ENCODE peak calls at places on chromosomes 13 and 19, in five cellular contexts. J is PC-9, A is HCT116, X is OCI-LY7, E is GM23248. U is an unnamed sample.

GRCh38 chr19:12733907-12734214 is 623 bp downstream of the TRIR start:
- DNase-seq in J (no peak), A (no peak), X (no peak), E (no peak), U (no peak)

GRCh38 chr13:93268327-93269028 is 41.9 kb downstream of the GPC6 start:
- DNase-seq in J (no peak), A (no peak), X (no peak), E (no peak), U (peak; percentile 64)

GRCh38 chr13:111005364-111005763 is 90.5 kb upstream of the ANKRD10 start:
- DNase-seq in J (peak; percentile 21), A (peak; percentile 59), X (no peak), E (peak; percentile 85), U (no peak)

GRCh38 chr13:112648966-112649690 is 40.7 kb upstream of the ATP11A start:
- DNase-seq in J (no peak), A (no peak), X (no peak), E (no peak), U (no peak)

GRCh38 chr13:65965496-65965895 is 1264.6 kb downstream of the PCDH9 start:
- DNase-seq in J (no peak), A (no peak), X (no peak), E (peak; percentile 14), U (no peak)

GRCh38 chr13:42985312-42986175 is 6.5 kb downstream of the EPSTI1 start:
- DNase-seq in J (peak; percentile 46), A (no peak), X (no peak), E (peak; percentile 43), U (no peak)

GRCh38 chr13:65943711-65944110 is 1286.4 kb downstream of the PCDH9 start:
- DNase-seq in J (no peak), A (no peak), X (no peak), E (no peak), U (no peak)

GRCh38 chr19:35248310-35249145 is at the start of gene LSR:
- DNase-seq in J (peak; percentile 95), A (peak; percentile 94), X (peak; percentile 99), E (no peak), U (peak; percentile 98)

GRCh38 chr13:43414111-43414510 is 372.7 kb downstream of the ENOX1 start:
- DNase-seq in J (no peak), A (no peak), X (no peak), E (no peak), U (no peak)

GRCh38 chr13:40666905-40667621 is 622 bp upstream of the FOXO1 start:
- DNase-seq in J (peak; percentile 15), A (no peak), X (peak; percentile 58), E (peak; percentile 77), U (peak; percentile 70)

GRCh38 chr13:35309711-35310110 is 166.8 kb downstream of the MAB21L1 start:
- DNase-seq in J (no peak), A (no peak), X (no peak), E (no peak), U (no peak)

GRCh38 chr13:43686557-43686956 is 100.2 kb downstream of the ENOX1 start:
- DNase-seq in J (peak; percentile 8), A (no peak), X (no peak), E (peak; percentile 96), U (no peak)

GRCh38 chr19:39057615-39058014 is 25.3 kb upstream of the FBXO27 start:
- DNase-seq in J (peak; percentile 15), A (no peak), X (no peak), E (no peak), U (no peak)

GRCh38 chr19:51372649-51373504 is at the start of gene NKG7:
- DNase-seq in J (no peak), A (no peak), X (peak; percentile 19), E (no peak), U (no peak)

GRCh38 chr19:51372021-51372648 is 319 bp downstream of the NKG7 start:
- DNase-seq in J (no peak), A (no peak), X (no peak), E (no peak), U (no peak)

GRCh38 chr19:51371186-51371690 is 1.2 kb downstream of the NKG7 start:
- DNase-seq in J (no peak), A (no peak), X (no peak), E (no peak), U (no peak)

GRCh38 chr19:51377422-51377821 is 5.0 kb upstream of the NKG7 start:
- DNase-seq in J (no peak), A (no peak), X (no peak), E (no peak), U (no peak)

GRCh38 chr19:51375504-51376221 is 3.2 kb upstream of the NKG7 start:
- DNase-seq in J (no peak), A (no peak), X (no peak), E (no peak), U (no peak)
- H3K9me2 ChIP-seq in J (no peaks in the 10 kb centered on the region), A (no peaks in the 10 kb centered on the region), X (no peaks in the 10 kb centered on the region), E (no peaks in the 10 kb centered on the region), U (peaks cover 2% of the 10 kb centered on the region)

GRCh38 chr13:76500894-76501293 is 385.3 kb downstream of the KCTD12 start:
- DNase-seq in J (no peak), A (no peak), X (no peak), E (no peak), U (no peak)
- H3K9me2 ChIP-seq in J (no peaks in the 10 kb centered on the region), A (no peaks in the 10 kb centered on the region), X (no peaks in the 10 kb centered on the region), E (no peaks in the 10 kb centered on the region), U (peaks cover 7% of the 10 kb centered on the region)

GRCh38 chr19:42357290-42357689 is 31.9 kb downstream of the MEGF8 start:
- DNase-seq in J (no peak), A (no peak), X (no peak), E (no peak), U (no peak)
- H3K9me2 ChIP-seq in J (no peaks in the 10 kb centered on the region), A (no peaks in the 10 kb centered on the region), X (no peaks in the 10 kb centered on the region), E (no peaks in the 10 kb centered on the region), U (no peaks in the 10 kb centered on the region)

GRCh38 chr19:3534375-3535234 is 4.4 kb upstream of the TEKTIP1 start:
- DNase-seq in J (no peak), A (no peak), X (no peak), E (no peak), U (no peak)
- H3K9me2 ChIP-seq in J (no peaks in the 10 kb centered on the region), A (no peaks in the 10 kb centered on the region), X (no peaks in the 10 kb centered on the region), E (no peaks in the 10 kb centered on the region), U (no peaks in the 10 kb centered on the region)

GRCh38 chr19:21256722-21257121 is 72.5 kb downstream of the ZNF708 start:
- DNase-seq in J (peak; percentile 3), A (peak; percentile 23), X (peak; percentile 43), E (peak; percentile 29), U (peak; percentile 91)
- H3K9me2 ChIP-seq in J (no peaks in the 10 kb centered on the region), A (no peaks in the 10 kb centered on the region), X (no peaks in the 10 kb centered on the region), E (no peaks in the 10 kb centered on the region), U (peaks cover 10% of the 10 kb centered on the region)

DNA sequence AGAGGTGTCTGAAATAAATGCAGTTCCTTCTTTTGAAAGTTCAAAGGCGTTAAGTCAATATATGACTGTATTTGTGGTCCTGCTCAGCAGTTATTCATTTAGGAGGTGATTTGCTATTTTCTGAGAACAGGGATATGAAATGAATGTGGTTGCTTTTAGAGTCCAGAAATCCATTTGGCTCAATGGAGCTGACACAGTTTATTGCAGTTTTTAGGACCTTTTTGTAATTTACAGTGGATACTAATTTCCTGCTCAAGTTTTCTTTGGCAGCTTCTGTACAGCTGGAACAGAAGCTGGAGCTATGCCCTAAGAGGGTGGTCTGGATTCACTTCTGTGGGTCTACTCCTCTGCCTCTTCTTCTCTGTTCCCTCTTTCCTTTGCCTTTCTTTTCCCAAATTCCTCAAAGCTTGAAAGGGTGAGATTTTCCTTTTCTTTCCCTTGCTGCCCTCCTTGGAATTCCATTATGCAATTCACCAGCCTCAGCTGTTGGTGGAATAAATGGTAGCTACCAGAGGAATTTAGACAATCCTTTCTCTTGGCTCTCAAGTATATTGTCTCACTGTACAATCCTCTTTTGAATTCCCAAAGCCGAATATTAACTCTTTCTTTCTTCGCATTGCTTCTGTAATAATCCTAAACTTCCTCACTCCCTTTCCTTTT is 39.9 kb downstream of the ITGBL1 start:
- DNase-seq in J (no peak), A (no peak), X (no peak), E (peak; percentile 36), U (peak; percentile 14)
- H3K9me2 ChIP-seq in J (no peaks in the 10 kb centered on the region), A (no peaks in the 10 kb centered on the region), X (no peaks in the 10 kb centered on the region), E (no peaks in the 10 kb centered on the region), U (no peaks in the 10 kb centered on the region)

GRCh38 chr19:33255781-33256180 is 30.1 kb upstream of the SLC7A10 start:
- DNase-seq in J (no peak), A (no peak), X (no peak), E (no peak), U (no peak)
- H3K9me2 ChIP-seq in J (no peaks in the 10 kb centered on the region), A (no peaks in the 10 kb centered on the region), X (no peaks in the 10 kb centered on the region), E (no peaks in the 10 kb centered on the region), U (no peaks in the 10 kb centered on the region)

GRCh38 chr19:50040967-50041366 is 15.2 kb downstream of the ZNF473 start:
- DNase-seq in J (no peak), A (no peak), X (no peak), E (no peak), U (no peak)
- H3K9me2 ChIP-seq in J (no peaks in the 10 kb centered on the region), A (no peaks in the 10 kb centered on the region), X (no peaks in the 10 kb centered on the region), E (no peaks in the 10 kb centered on the region), U (no peaks in the 10 kb centered on the region)

DNA sequence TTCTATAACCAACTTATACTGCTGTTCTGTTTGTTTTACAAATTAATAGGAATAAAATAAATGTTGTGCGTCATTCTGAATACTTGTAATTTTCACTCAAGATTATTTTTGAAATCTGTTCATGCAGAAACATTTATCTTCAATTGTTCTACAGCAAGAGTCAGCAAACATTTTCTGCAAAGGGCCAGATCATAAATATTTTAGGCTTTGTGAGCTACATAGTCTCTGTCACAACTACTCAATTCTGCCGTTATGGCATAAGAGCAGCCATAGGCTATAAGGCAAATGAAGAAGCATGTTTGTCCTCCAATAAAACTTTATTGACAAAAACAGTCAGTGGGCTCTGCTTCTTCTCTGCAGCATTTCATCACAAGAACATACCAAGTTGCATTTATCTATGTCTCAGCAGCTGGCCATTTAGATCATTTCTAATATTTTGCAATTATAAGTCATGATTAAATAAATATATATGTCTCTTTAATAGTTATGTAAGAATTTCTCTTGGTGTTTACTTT is 153.4 kb downstream of the RFC3 start:
- DNase-seq in J (no peak), A (no peak), X (no peak), E (no peak), U (no peak)
- H3K9me2 ChIP-seq in J (no peaks in the 10 kb centered on the region), A (no peaks in the 10 kb centered on the region), X (no peaks in the 10 kb centered on the region), E (no peaks in the 10 kb centered on the region), U (no peaks in the 10 kb centered on the region)

DNA sequence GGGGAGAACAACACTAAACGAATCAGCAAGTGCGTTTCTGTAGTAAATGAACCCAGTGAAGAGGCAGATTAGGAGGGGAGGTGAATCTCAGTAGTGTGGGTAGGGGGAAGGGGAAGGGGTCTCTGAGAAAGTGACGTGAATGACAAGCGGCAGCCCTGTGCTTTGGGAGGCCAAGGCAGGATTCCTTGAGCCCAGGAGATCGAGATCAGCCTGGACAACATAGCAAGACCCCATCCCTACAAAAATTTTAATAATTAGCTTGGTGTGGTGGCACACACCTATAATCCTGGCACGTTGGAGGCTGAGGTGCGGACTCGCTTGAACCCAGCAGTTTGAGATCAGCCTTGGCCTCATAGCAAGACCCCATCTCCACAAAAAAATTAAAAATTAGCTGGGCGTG is 8.1 kb downstream of the PLK5 start:
- DNase-seq in J (no peak), A (no peak), X (no peak), E (no peak), U (no peak)
- H3K9me2 ChIP-seq in J (no peaks in the 10 kb centered on the region), A (no peaks in the 10 kb centered on the region), X (no peaks in the 10 kb centered on the region), E (no peaks in the 10 kb centered on the region), U (no peaks in the 10 kb centered on the region)